ENCODE peak calls at places on chromosome 21, in four cellular contexts. Q, C, W and V are unnamed samples.

GRCh38 chr21:45294509-45295291 is 7.0 kb upstream of the POFUT2 start:
- DNase-seq in W (no peak), C (peak), Q (no peak), V (peak)

GRCh38 chr21:42102516-42102915 is 31.4 kb downstream of the UMODL1 start:
- DNase-seq in Q (no peak), C (no peak), W (no peak), V (no peak)

GRCh38 chr21:44443891-44444285 is 11.4 kb upstream of the LRRC3 start:
- DNase-seq in C (no peak), Q (no peak), W (no peak), V (no peak)

GRCh38 chr21:41808846-41809245 is 42.0 kb upstream of the RIPK4 start:
- DNase-seq in W (no peak), C (no peak), Q (no peak), V (no peak)

GRCh38 chr21:30900881-30901280 is 19.5 kb upstream of the KRTAP11-1 start:
- DNase-seq in C (no peak), Q (no peak), W (no peak), V (no peak)

GRCh38 chr21:41764558-41765392 is 2.1 kb downstream of the RIPK4 start:
- DNase-seq in C (no peak), Q (no peak), W (peak), V (no peak)

GRCh38 chr21:41673596-41674335 is 93.1 kb downstream of the RIPK4 start:
- DNase-seq in Q (no peak), W (no peak), C (no peak), V (no peak)

GRCh38 chr21:45302082-45303061 is 14.7 kb upstream of the POFUT2 start:
- DNase-seq in W (no peak), Q (no peak), C (no peak), V (peak)

GRCh38 chr21:39630827-39631226 is 18.1 kb downstream of the B3GALT5 start:
- DNase-seq in Q (no peak), W (no peak), C (no peak), V (no peak)

GRCh38 chr21:42107881-42108553 is 36.9 kb downstream of the UMODL1 start:
- DNase-seq in C (peak), W (peak), Q (no peak), V (peak)

GRCh38 chr21:33075128-33075527 is 5.2 kb downstream of the OLIG1 start:
- DNase-seq in Q (no peak), W (no peak), C (no peak), V (no peak)

GRCh38 chr21:46542588-46543092 is 62.2 kb downstream of the S100B start:
- DNase-seq in C (no peak), W (no peak), Q (no peak), V (no peak)

GRCh38 chr21:42865361-42866160 is 13.8 kb downstream of the WDR4 start:
- DNase-seq in W (no peak), Q (no peak), C (no peak), V (no peak)

GRCh38 chr21:28636988-28637691 is 355.5 kb downstream of the LTN1 start:
- DNase-seq in W (no peak), Q (no peak), C (no peak), V (peak)

GRCh38 chr21:40143822-40144525 is 276.7 kb downstream of the PCP4 start:
- DNase-seq in C (peak), W (peak), Q (no peak), V (peak)

GRCh38 chr21:26941436-26941835 is 25.5 kb downstream of the ADAMTS5 start:
- DNase-seq in W (no peak), C (no peak), Q (no peak), V (no peak)

GRCh38 chr21:45539796-45540600 is 2.2 kb downstream of the SLC19A1 start:
- DNase-seq in W (no peak), Q (no peak), C (no peak), V (no peak)

GRCh38 chr21:39441502-39442475 is 3.8 kb downstream of the LCA5L start:
- DNase-seq in C (peak), W (peak), Q (no peak), V (peak)

GRCh38 chr21:25586242-25586805 is 21.0 kb downstream of the MRPL39 start:
- DNase-seq in W (no peak), C (no peak), Q (no peak), V (no peak)

GRCh38 chr21:14690886-14691285 is 144.8 kb upstream of the SAMSN1 start:
- DNase-seq in C (no peak), W (no peak), Q (no peak), V (no peak)

GRCh38 chr21:29656504-29657227 is 283.1 kb downstream of the GRIK1 start:
- DNase-seq in W (no peak), C (peak), Q (no peak), V (peak)

GRCh38 chr21:16608209-16608830 is 878.5 kb downstream of the USP25 start:
- DNase-seq in Q (no peak), C (no peak), W (peak), V (no peak)

GRCh38 chr21:21137986-21138385 is 139.8 kb downstream of the NCAM2 start:
- DNase-seq in C (peak), W (no peak), Q (no peak), V (no peak)

GRCh38 chr21:33899199-33899598 is 16.4 kb downstream of the ATP5PO start:
- DNase-seq in C (no peak), Q (no peak), W (no peak), V (peak)

GRCh38 chr21:45293214-45293725 is 5.6 kb upstream of the POFUT2 start:
- DNase-seq in Q (no peak), C (no peak), W (no peak), V (no peak)

GRCh38 chr21:40053007-40053406 is 185.8 kb downstream of the PCP4 start:
- DNase-seq in Q (no peak), W (no peak), C (no peak), V (no peak)

GRCh38 chr21:29499734-29500343 is 201.1 kb downstream of the BACH1 start:
- DNase-seq in Q (no peak), C (peak), W (peak), V (peak)

GRCh38 chr21:38567577-38568360 is 69.5 kb upstream of the ERG start:
- DNase-seq in Q (no peak), W (no peak), C (no peak), V (no peak)

DNA sequence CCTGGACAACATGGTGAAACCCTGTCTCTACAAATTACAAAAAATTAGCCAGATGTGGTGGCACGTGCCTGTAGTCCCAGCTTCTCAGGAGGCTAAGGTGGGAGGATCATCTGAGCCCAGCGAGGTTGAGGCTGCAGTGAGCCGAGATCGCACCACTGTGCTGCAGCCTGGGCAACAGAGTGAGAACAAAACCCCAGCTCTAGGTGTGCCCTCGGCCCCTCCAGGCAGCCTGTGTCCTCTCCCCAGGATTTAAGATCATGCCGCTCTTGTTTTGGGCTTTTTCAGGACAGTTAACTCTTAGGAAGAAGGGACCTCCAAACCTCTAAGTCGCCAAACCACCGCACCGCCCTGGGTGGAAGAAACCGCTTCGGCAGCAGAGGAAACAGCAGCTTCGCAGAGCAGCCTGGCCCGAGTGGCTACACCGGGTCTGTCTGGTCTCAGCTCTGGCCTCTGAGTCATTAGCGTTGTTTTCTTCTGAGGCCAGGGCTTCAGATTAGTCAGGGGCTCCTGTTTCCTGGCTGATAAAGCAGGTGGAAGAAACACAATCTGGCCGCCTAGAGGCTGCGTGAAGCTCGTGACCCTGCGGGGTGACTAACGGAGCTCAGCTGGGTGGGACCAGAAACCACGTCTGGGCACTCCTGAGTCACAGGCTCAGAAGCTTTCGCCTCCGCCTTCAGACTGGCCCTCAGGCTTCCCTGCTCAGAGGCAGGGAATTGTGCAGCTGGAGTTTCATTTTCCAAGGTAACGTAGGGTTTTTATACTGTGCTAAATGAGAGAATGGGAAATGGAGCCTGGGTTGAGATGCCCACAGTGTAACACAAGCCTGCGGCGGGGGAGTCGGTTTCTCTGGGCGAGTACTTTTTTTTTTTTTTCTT is 44.7 kb downstream of the CHAF1B start:
- DNase-seq in W (peak), Q (peak), C (peak), V (peak)
- TF ChIP-seq POLR2AphosphoS5 in W (no peak), Q (peak), C (peak), V (peak)

DNA sequence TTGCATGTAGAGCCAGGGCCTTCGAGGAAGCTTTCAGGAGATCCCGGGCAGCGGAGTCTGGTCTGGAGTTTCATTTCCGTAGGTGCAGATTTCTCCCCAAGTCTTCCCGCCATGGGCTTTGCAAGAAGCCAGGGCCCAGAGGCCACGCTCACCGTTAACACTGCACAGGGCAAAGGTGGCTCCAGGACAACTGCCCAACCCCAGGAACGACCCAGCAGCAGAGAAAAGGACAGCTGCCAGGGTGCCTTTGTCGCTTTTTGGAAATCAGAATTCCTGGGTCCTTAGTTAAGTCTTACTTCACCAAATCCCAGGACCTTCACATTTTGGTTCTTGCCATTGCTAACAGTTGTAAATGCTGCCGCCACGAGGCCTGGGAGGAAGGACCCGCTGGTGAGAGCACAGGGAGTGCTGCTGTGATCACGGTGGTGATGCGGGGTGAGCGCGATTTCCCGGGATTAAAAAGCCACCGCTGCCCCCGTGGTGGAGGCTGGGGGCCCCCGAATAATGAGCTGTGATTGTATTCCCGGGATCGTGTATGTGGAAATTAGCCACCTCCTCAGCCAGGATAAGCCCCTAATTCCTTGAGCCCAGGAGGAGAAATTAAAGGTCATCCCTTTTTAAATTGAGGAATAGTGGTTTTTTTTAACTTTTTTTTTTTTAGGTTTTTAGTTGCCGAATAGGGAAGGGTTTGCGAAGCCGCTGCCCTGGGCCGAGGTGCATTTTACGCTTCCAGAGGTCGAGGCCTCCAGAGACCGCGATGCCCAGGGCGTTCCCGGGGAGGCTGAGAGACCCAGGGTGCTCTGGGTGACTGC is 8.2 kb downstream of the SIM2 start:
- DNase-seq in C (peak), Q (no peak), W (no peak), V (no peak)
- TF ChIP-seq CTCF in C (peak), Q (no peak), W (no peak), V (no peak)

GRCh38 chr21:35023396-35024070 is 25.6 kb downstream of the RUNX1 start:
- DNase-seq in C (no peak), W (peak), Q (no peak), V (no peak)

GRCh38 chr21:35019631-35020032 is 29.5 kb downstream of the RUNX1 start:
- DNase-seq in C (no peak), Q (no peak), W (peak), V (no peak)

GRCh38 chr21:35021546-35021945 is 27.6 kb downstream of the RUNX1 start:
- DNase-seq in Q (no peak), W (no peak), C (no peak), V (no peak)

GRCh38 chr21:35020902-35021301 is 28.2 kb downstream of the RUNX1 start:
- DNase-seq in W (no peak), Q (no peak), C (no peak), V (no peak)

DNA sequence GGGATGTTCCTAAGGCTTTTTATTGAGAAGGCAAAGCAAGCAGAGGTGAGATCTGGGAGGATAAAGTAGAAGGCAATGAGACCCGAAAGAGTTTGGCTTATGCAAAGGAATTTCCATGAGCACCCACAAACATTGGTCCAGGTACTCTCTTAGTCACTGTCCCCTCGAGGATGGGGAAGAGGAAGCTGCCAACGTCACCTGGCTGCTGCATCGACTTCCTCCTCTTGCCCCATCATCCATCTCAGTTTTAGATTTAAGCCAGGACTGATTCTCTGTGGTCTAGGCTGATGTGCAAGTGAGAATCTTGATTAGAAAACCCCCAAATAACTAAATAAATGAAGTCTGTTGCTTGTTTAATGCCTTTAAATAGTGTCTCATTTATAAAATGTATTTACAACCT is 28.7 kb downstream of the RUNX1 start:
- DNase-seq in W (no peak), Q (no peak), C (no peak), V (no peak)
- TF ChIP-seq MYC in W (no peak), Q (no peak), C (no peak), V (no peak)

DNA sequence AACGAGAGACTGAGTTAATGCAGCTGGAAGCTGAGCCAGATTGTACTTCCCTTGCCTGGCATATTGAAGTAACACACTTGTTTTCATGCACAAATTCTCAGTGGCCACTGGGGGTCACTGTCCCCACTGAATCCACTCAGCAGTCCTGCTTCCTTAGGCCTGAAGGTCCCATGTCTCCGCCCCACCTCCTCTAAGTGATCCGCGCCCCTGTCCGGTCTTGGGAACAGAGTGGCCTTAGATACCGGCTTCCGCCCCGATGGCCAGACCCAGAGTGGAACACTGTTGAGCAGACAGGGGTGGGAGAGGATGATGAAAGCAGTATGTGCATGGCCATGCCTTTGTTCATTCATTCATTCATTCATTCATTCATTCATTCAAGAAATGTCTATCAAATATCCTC is 34.8 kb downstream of the CHAF1B start:
- DNase-seq in W (peak), C (peak), Q (no peak), V (peak)
- TF ChIP-seq POLR2AphosphoS5 in W (no peak), C (no peak), Q (no peak), V (peak)

DNA sequence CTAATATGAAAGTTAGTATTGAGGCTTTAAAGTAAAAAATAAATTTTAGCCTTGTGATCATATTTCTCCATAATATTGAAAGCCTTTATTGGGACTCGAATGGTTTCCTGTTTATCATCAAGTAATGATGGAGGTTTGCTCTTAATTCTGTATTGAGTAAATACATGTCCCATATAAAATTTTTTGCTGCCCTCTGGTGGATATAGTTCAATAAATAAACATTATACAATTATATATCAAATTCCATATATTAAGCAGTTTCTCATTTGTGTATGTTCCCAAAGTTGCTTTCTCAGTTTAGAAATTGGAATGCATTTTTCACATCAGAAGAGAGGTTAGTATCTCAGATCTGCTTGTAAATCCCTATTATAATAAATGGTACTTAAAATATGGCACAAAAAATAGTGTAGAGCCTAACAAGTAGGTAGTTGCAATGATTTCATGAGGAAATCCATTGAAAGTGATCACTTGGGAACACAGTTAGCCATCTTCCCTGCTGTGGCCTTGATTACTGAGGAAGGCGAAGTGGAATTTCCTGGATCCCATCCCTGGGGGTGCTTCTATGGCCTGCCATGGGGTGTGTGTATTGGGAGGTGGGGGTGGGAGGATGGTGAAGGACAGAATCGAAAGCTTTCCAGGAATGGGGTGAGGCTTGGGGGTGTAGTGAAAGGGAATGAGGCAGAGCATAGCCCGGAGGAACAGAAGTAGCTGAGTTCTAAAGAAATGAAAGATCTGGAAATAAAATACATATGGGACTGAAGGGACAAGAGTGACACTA is 84.1 kb upstream of the C21orf91 start:
- DNase-seq in W (no peak), C (peak), Q (no peak), V (peak)
- TF ChIP-seq CTCF in W (no peak), C (no peak), Q (no peak), V (no peak)